ENCODE peak calls at places on chromosomes 4 and X, in eight cellular contexts. I is T-helper 2 cell, U is fibroblast of the conjunctiva, R is choroid plexus epithelial cell, G is MM.1S, E is activated B cell treated with CpG ODN at 0.5 μM for 24 hours, L is right atrium auricular region, W is fibroblast of villous mesenchyme. F is an unnamed sample.

GRCh38 chrX:56978172-56978571 is 17.2 kb downstream of the SPIN3 start:
- DNase-seq in I (peak; percentile 18), U (peak; percentile 12), R (peak; percentile 66), G (peak; percentile 73), E (no peak), L (no peak), W (peak; percentile 48), F (no peak)

GRCh38 chr4:27048350-27049100 is 187.9 kb downstream of the STIM2 start:
- DNase-seq in I (peak; percentile 2), U (no peak), R (peak; percentile 41), G (peak; percentile 29), E (no peak), L (no peak), W (peak; percentile 32), F (no peak)

GRCh38 chr4:100539706-100540105 is 21.9 kb upstream of the EMCN start:
- DNase-seq in I (no peak), U (no peak), R (no peak), G (peak; percentile 71), E (no peak), L (no peak), W (no peak), F (no peak)

GRCh38 chr4:138010639-138011038 is 231.5 kb downstream of the SLC7A11 start:
- DNase-seq in I (no peak), U (no peak), R (no peak), G (no peak), E (no peak), L (no peak), W (peak; percentile 15), F (no peak)

GRCh38 chr4:151709071-151709470 is 51.7 kb downstream of the GATB start:
- DNase-seq in I (no peak), U (no peak), R (no peak), G (no peak), E (no peak), L (no peak), W (no peak), F (no peak)

GRCh38 chr4:11338990-11339782 is 89.5 kb downstream of the HS3ST1 start:
- DNase-seq in I (no peak), U (no peak), R (no peak), G (no peak), E (no peak), L (no peak), W (no peak), F (no peak)

GRCh38 chrX:98357146-98357545 is 1473.4 kb downstream of the RPA4 start:
- DNase-seq in I (no peak), U (no peak), R (no peak), G (no peak), E (no peak), L (no peak), W (no peak), F (no peak)

GRCh38 chr4:139767168-139767567 is 101.5 kb downstream of the MGST2 start:
- DNase-seq in I (no peak), U (no peak), R (peak; percentile 28), G (no peak), E (no peak), L (no peak), W (peak; percentile 19), F (no peak)

GRCh38 chrX:132652871-132653270 is 164.0 kb upstream of the MBNL3 start:
- DNase-seq in I (no peak), U (no peak), R (no peak), G (no peak), E (no peak), L (no peak), W (peak; percentile 14), F (no peak)

GRCh38 chr4:32470087-32470585 is 1750.0 kb downstream of the PCDH7 start:
- DNase-seq in I (no peak), U (no peak), R (no peak), G (no peak), E (no peak), L (no peak), W (no peak), F (no peak)

GRCh38 chr4:21948347-21949072 is at the start of gene KCNIP4:
- DNase-seq in I (no peak), U (no peak), R (peak; percentile 23), G (peak; percentile 27), E (no peak), L (no peak), W (peak; percentile 14), F (no peak)

GRCh38 chr4:26088433-26088928 is 174.5 kb downstream of the SMIM20 start:
- DNase-seq in I (peak; percentile 9), U (peak; percentile 72), R (peak; percentile 65), G (no peak), E (no peak), L (no peak), W (peak; percentile 42), F (peak; percentile 68)

GRCh38 chr4:185902654-185903053 is 90.7 kb upstream of the SORBS2 start:
- DNase-seq in I (no peak), U (no peak), R (no peak), G (no peak), E (no peak), L (no peak), W (no peak), F (no peak)

GRCh38 chr4:55311792-55312490 is 34.1 kb upstream of the SRD5A3 start:
- DNase-seq in I (no peak), U (no peak), R (peak; percentile 22), G (no peak), E (no peak), L (no peak), W (peak; percentile 31), F (peak; percentile 61)

GRCh38 chrX:22889824-22890223 is 109.9 kb upstream of the DDX53 start:
- DNase-seq in I (no peak), U (no peak), R (no peak), G (no peak), E (no peak), L (no peak), W (no peak), F (no peak)

GRCh38 chrX:56763556-56764152 is 34.6 kb downstream of the NBDY start:
- DNase-seq in I (peak; percentile 81), U (peak; percentile 76), R (no peak), G (peak; percentile 95), E (no peak), L (peak; percentile 83), W (peak; percentile 60), F (no peak)

GRCh38 chrX:25084446-25084845 is 68.7 kb upstream of the ARX start:
- DNase-seq in I (no peak), U (no peak), R (no peak), G (no peak), E (no peak), L (no peak), W (no peak), F (no peak)

GRCh38 chrX:2700405-2701320 is 9.6 kb downstream of the CD99 start:
- DNase-seq in I (no peak), U (no peak), R (no peak), G (no peak), E (no peak), L (no peak), W (no peak), F (no peak)

GRCh38 chrX:107659768-107660167 is 31.5 kb downstream of the PRPS1 start:
- DNase-seq in I (no peak), U (peak; percentile 55), R (peak; percentile 78), G (peak; percentile 48), E (no peak), L (no peak), W (peak; percentile 64), F (no peak)

GRCh38 chrX:31459361-31459760 is 387.5 kb upstream of the FTHL17 start:
- DNase-seq in I (no peak), U (no peak), R (peak; percentile 42), G (no peak), E (no peak), L (no peak), W (peak; percentile 14), F (no peak)

GRCh38 chr4:86857341-86858052 is 8.3 kb upstream of the SLC10A6 start:
- DNase-seq in I (no peak), U (no peak), R (no peak), G (no peak), E (no peak), L (no peak), W (no peak), F (no peak)

GRCh38 chrX:110442631-110443030 is 84.0 kb downstream of the RTL9 start:
- DNase-seq in I (no peak), U (no peak), R (peak; percentile 34), G (peak; percentile 80), E (no peak), L (no peak), W (peak; percentile 12), F (no peak)